ENCODE peak calls at places on chromosomes 16 and 17, in seven cellular contexts. One of them, this sample, is unnamed.
A peak's percentile ranks its signal among the peaks of the same experiment; 100 is the strongest.

GRCh38 chr16:87271256-87271655 is 45.9 kb downstream of the C16orf95 start:
- DNase-seq in epithelial cell of esophagus: no peak
- DNase-seq in adrenal gland: no peak
- DNase-seq in upper lobe of right lung: peak; percentile 22
- DNase-seq in neural crest cell: no peak
- DNase-seq in heart right ventricle: no peak
- DNase-seq in CD4-positive, alpha-beta T cell: no peak
- DNase-seq in this sample: no peak

GRCh38 chr16:48611329-48612137 is 1.6 kb upstream of the N4BP1 start:
- DNase-seq in epithelial cell of esophagus: peak; percentile 100
- DNase-seq in adrenal gland: peak; percentile 57
- DNase-seq in upper lobe of right lung: no peak
- DNase-seq in neural crest cell: no peak
- DNase-seq in heart right ventricle: no peak
- DNase-seq in CD4-positive, alpha-beta T cell: peak; percentile 65
- DNase-seq in this sample: peak; percentile 77

GRCh38 chr17:28180449-28180848 is 138.0 kb downstream of the NLK start:
- DNase-seq in epithelial cell of esophagus: no peak
- DNase-seq in adrenal gland: no peak
- DNase-seq in upper lobe of right lung: no peak
- DNase-seq in neural crest cell: no peak
- DNase-seq in heart right ventricle: no peak
- DNase-seq in CD4-positive, alpha-beta T cell: no peak
- DNase-seq in this sample: no peak

GRCh38 chr17:73650147-73650546 is 5.9 kb upstream of the SDK2 start:
- DNase-seq in epithelial cell of esophagus: peak; percentile 35
- DNase-seq in adrenal gland: peak; percentile 44
- DNase-seq in upper lobe of right lung: no peak
- DNase-seq in neural crest cell: no peak
- DNase-seq in heart right ventricle: no peak
- DNase-seq in CD4-positive, alpha-beta T cell: no peak
- DNase-seq in this sample: no peak

GRCh38 chr16:66274335-66275110 is 92.0 kb upstream of the CDH5 start:
- DNase-seq in epithelial cell of esophagus: peak; percentile 52
- DNase-seq in adrenal gland: peak; percentile 47
- DNase-seq in upper lobe of right lung: no peak
- DNase-seq in neural crest cell: no peak
- DNase-seq in heart right ventricle: no peak
- DNase-seq in CD4-positive, alpha-beta T cell: no peak
- DNase-seq in this sample: no peak

GRCh38 chr17:77011173-77012011 is 129.4 kb upstream of the SEC14L1 start:
- DNase-seq in epithelial cell of esophagus: peak; percentile 53
- DNase-seq in adrenal gland: peak; percentile 72
- DNase-seq in upper lobe of right lung: no peak
- DNase-seq in neural crest cell: peak; percentile 55
- DNase-seq in heart right ventricle: no peak
- DNase-seq in CD4-positive, alpha-beta T cell: peak; percentile 32
- DNase-seq in this sample: peak; percentile 24

GRCh38 chr17:80619535-80620235 is 75.0 kb downstream of the RPTOR start:
- DNase-seq in epithelial cell of esophagus: peak; percentile 82
- DNase-seq in adrenal gland: no peak
- DNase-seq in upper lobe of right lung: no peak
- DNase-seq in neural crest cell: no peak
- DNase-seq in heart right ventricle: no peak
- DNase-seq in CD4-positive, alpha-beta T cell: no peak
- DNase-seq in this sample: no peak

GRCh38 chr17:64091116-64091515 is 38.8 kb downstream of the ERN1 start:
- DNase-seq in epithelial cell of esophagus: peak; percentile 66
- DNase-seq in adrenal gland: no peak
- DNase-seq in upper lobe of right lung: no peak
- DNase-seq in neural crest cell: no peak
- DNase-seq in heart right ventricle: no peak
- DNase-seq in CD4-positive, alpha-beta T cell: no peak
- DNase-seq in this sample: no peak

GRCh38 chr17:2904135-2904534 is 107.9 kb downstream of the RAP1GAP2 start:
- DNase-seq in epithelial cell of esophagus: no peak
- DNase-seq in adrenal gland: peak; percentile 88
- DNase-seq in upper lobe of right lung: no peak
- DNase-seq in neural crest cell: no peak
- DNase-seq in heart right ventricle: peak; percentile 70
- DNase-seq in CD4-positive, alpha-beta T cell: no peak
- DNase-seq in this sample: no peak

GRCh38 chr16:30805056-30805369 is 18.0 kb upstream of the ZNF629 start:
- DNase-seq in epithelial cell of esophagus: no peak
- DNase-seq in adrenal gland: no peak
- DNase-seq in upper lobe of right lung: no peak
- DNase-seq in neural crest cell: no peak
- DNase-seq in heart right ventricle: no peak
- DNase-seq in CD4-positive, alpha-beta T cell: no peak
- DNase-seq in this sample: peak; percentile 26

DNA sequence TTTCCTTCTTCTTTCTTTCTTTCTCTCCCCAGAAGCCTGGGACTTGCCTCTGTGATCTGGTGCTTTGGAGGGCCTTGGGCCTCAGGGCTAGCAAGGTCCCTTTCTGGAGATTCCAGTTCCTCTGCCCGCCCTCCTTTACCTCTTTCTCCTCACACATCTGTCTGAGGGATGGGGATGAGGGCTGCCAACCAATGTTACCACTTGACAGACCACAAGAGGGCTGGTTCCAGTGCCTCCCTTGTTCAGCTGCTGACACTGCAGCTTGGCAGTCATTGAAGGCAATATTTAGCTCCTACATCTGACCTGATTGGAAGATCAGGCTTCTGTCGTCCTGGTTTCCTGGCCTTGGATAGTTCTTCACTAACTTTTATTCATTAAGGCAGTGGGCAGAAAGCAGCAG is 3.6 kb upstream of the ZNF652 start:
- DNase-seq in epithelial cell of esophagus: peak; percentile 35
- DNase-seq in adrenal gland: peak; percentile 76
- DNase-seq in upper lobe of right lung: no peak
- DNase-seq in neural crest cell: no peak
- DNase-seq in heart right ventricle: no peak
- DNase-seq in CD4-positive, alpha-beta T cell: no peak
- DNase-seq in this sample: peak; percentile 41
- TF ChIP-seq CTCF in epithelial cell of esophagus: peak; percentile 34
- TF ChIP-seq CTCF in adrenal gland: peak; percentile 39
- TF ChIP-seq CTCF in upper lobe of right lung: no peak
- TF ChIP-seq CTCF in neural crest cell: peak; percentile 18
- TF ChIP-seq CTCF in heart right ventricle: peak; percentile 21
- TF ChIP-seq CTCF in CD4-positive, alpha-beta T cell: no peak
- TF ChIP-seq CTCF in this sample: no peak

DNA sequence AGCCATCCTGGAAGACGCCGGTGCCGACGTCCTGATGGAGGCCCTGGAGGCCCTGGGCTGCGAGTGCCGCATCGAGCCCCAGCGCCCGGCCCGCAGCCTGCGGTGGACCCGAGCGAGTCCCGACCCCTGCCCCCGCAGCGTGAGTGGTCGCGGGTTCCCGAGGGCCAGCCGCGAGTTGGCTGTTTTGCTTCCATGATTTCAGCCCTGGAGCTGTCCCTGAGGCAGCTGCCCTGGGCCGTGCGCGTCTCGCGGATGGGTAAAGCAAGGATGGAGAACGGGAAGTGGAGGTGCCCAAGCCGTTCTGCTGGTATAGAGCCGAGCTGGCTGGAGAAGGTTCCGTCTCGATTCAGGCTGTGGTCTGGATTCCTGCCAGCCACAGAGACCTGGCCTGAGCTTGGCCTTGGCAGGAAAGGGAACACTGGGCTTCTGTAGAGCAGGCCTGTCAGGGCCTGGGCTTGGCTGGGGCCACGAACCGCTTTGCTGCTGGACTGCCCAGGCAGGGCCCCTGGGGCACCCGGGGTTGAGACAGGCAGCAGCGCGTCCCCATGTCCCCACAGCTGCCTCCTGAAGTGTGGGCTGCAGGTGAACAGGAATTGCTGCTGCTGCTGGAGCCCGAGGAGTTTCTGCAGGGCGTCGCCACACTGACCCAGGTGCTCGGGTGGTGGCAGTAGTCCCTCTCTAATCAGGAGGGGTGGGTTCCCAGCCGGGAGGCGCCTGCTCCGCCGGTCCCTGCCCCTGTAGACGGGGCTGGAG is 945 bp upstream of the MRPS34 start:
- DNase-seq in epithelial cell of esophagus: peak; percentile 30
- DNase-seq in adrenal gland: peak; percentile 86
- DNase-seq in upper lobe of right lung: no peak
- DNase-seq in neural crest cell: no peak
- DNase-seq in heart right ventricle: no peak
- DNase-seq in CD4-positive, alpha-beta T cell: no peak
- DNase-seq in this sample: no peak
- TF ChIP-seq CTCF in epithelial cell of esophagus: no peak
- TF ChIP-seq CTCF in adrenal gland: peak; percentile 5
- TF ChIP-seq CTCF in upper lobe of right lung: no peak
- TF ChIP-seq CTCF in neural crest cell: no peak
- TF ChIP-seq CTCF in heart right ventricle: no peak
- TF ChIP-seq CTCF in CD4-positive, alpha-beta T cell: no peak
- TF ChIP-seq CTCF in this sample: no peak

DNA sequence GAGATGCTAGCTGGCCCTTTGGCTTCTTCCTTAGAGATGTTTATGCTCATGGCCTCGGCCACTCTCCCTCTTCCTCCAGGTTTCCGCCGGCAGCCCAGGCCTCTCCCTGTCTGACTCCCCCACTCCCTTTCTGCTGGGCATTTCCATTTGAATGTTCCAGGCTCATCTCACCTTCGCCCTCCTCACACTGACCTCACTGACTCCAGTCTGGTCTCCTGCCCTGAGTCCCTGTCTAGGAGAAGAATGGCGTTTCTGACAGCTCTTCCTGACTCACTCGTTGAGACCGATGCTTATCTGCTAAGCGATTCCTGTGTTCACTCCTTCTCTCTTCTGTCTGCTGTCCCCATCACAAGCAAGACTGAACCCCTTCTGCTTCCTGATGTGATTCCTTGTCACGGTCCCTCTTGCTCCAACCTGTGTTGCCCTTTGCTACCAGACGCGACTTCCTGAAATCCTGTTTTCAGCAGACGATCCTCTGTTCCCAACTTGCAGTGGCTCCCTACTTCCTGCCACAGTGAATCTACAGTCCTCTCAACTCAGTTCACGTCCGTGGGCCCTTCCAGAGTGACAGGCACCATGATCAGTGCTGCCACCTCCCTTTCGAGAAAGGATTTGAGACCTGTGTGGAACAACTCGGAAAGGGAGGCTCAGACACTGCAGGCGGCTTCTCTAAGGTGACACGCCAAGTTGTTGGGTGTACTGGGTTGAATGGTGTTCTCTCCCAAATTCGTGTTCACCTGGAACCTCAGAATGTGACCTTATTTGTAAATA is 176.4 kb downstream of the MSI2 start:
- DNase-seq in epithelial cell of esophagus: no peak
- DNase-seq in adrenal gland: peak; percentile 58
- DNase-seq in upper lobe of right lung: no peak
- DNase-seq in neural crest cell: no peak
- DNase-seq in heart right ventricle: no peak
- DNase-seq in CD4-positive, alpha-beta T cell: no peak
- DNase-seq in this sample: no peak
- TF ChIP-seq CTCF in epithelial cell of esophagus: no peak
- TF ChIP-seq CTCF in adrenal gland: no peak
- TF ChIP-seq CTCF in upper lobe of right lung: no peak
- TF ChIP-seq CTCF in neural crest cell: no peak
- TF ChIP-seq CTCF in heart right ventricle: peak; percentile 10
- TF ChIP-seq CTCF in CD4-positive, alpha-beta T cell: no peak
- TF ChIP-seq CTCF in this sample: no peak

GRCh38 chr16:77406680-77407079 is 28.2 kb downstream of the ADAMTS18 start:
- DNase-seq in epithelial cell of esophagus: no peak
- DNase-seq in adrenal gland: no peak
- DNase-seq in upper lobe of right lung: no peak
- DNase-seq in neural crest cell: no peak
- DNase-seq in heart right ventricle: no peak
- DNase-seq in CD4-positive, alpha-beta T cell: no peak
- DNase-seq in this sample: no peak
- TF ChIP-seq CTCF in epithelial cell of esophagus: peak; percentile 20
- TF ChIP-seq CTCF in adrenal gland: no peak
- TF ChIP-seq CTCF in upper lobe of right lung: no peak
- TF ChIP-seq CTCF in neural crest cell: peak; percentile 31
- TF ChIP-seq CTCF in heart right ventricle: no peak
- TF ChIP-seq CTCF in CD4-positive, alpha-beta T cell: no peak
- TF ChIP-seq CTCF in this sample: no peak

GRCh38 chr17:14061666-14062560 is 7.4 kb upstream of the COX10 start:
- DNase-seq in epithelial cell of esophagus: peak; percentile 80
- DNase-seq in adrenal gland: peak; percentile 72
- DNase-seq in upper lobe of right lung: no peak
- DNase-seq in neural crest cell: no peak
- DNase-seq in heart right ventricle: no peak
- DNase-seq in CD4-positive, alpha-beta T cell: no peak
- DNase-seq in this sample: no peak
- TF ChIP-seq CTCF in epithelial cell of esophagus: peak; percentile 28
- TF ChIP-seq CTCF in adrenal gland: peak; percentile 10
- TF ChIP-seq CTCF in upper lobe of right lung: no peak
- TF ChIP-seq CTCF in neural crest cell: no peak
- TF ChIP-seq CTCF in heart right ventricle: no peak
- TF ChIP-seq CTCF in CD4-positive, alpha-beta T cell: no peak
- TF ChIP-seq CTCF in this sample: no peak